ENCODE peak calls at places on chromosomes 6 and 20, in eight cellular contexts. G, L, A, U, W, C, N and D are unnamed samples.

GRCh38 chr6:81023007-81023582 is 729.4 kb downstream of the TENT5A start:
- DNase-seq in G (no peak), L (no peak), A (no peak), U (no peak), W (no peak), C (no peak), N (no peak), D (no peak)

GRCh38 chr20:45950330-45950646 is 15.8 kb downstream of the PCIF1 start:
- DNase-seq in G (no peak), L (no peak), A (no peak), U (no peak), W (no peak), C (no peak), N (no peak), D (no peak)

GRCh38 chr6:157991067-157991432 is 9.4 kb downstream of the SYNJ2 start:
- DNase-seq in G (no peak), L (no peak), A (no peak), U (no peak), W (no peak), C (no peak), N (no peak), D (no peak)

GRCh38 chr6:1496836-1497592 is 107.6 kb downstream of the FOXF2 start:
- DNase-seq in G (no peak), L (no peak), A (no peak), U (no peak), W (no peak), C (no peak), N (no peak), D (no peak)

GRCh38 chr6:152976749-152977148 is 6.1 kb downstream of the FBXO5 start:
- DNase-seq in G (no peak), L (no peak), A (no peak), U (no peak), W (no peak), C (no peak), N (no peak), D (no peak)

GRCh38 chr6:12718025-12718424 is 1.5 kb downstream of the PHACTR1 start:
- DNase-seq in G (no peak), L (no peak), A (no peak), U (no peak), W (no peak), C (no peak), N (no peak), D (no peak)

GRCh38 chr20:41168281-41169183 is 31.2 kb downstream of the PLCG1 start:
- DNase-seq in G (no peak), L (no peak), A (no peak), U (no peak), W (no peak), C (no peak), N (no peak), D (no peak)

GRCh38 chr6:131949909-131950766 is 1.0 kb downstream of the CCN2 start:
- DNase-seq in G (no peak), L (peak), A (peak), U (peak), W (peak), C (peak), N (peak), D (peak)

GRCh38 chr6:133553652-133554051 is 312.5 kb downstream of the EYA4 start:
- DNase-seq in G (no peak), L (peak), A (peak), U (peak), W (peak), C (no peak), N (peak), D (no peak)

GRCh38 chr6:9783567-9783966 is 631.3 kb downstream of the TFAP2A start:
- DNase-seq in G (no peak), L (no peak), A (no peak), U (no peak), W (no peak), C (no peak), N (no peak), D (no peak)

GRCh38 chr6:9456241-9456658 is 958.6 kb downstream of the TFAP2A start:
- DNase-seq in G (no peak), L (no peak), A (no peak), U (no peak), W (no peak), C (no peak), N (no peak), D (no peak)

GRCh38 chr20:63290136-63290676 is 2.8 kb upstream of the COL20A1 start:
- DNase-seq in G (no peak), L (no peak), A (no peak), U (no peak), W (no peak), C (no peak), N (no peak), D (no peak)

GRCh38 chr6:22954749-22955385 is 385.5 kb downstream of the HDGFL1 start:
- DNase-seq in G (no peak), L (no peak), A (no peak), U (no peak), W (no peak), C (no peak), N (no peak), D (no peak)

GRCh38 chr20:8853805-8854338 is 215.0 kb upstream of the PLCB4 start:
- DNase-seq in G (no peak), L (peak), A (peak), U (peak), W (peak), C (no peak), N (peak), D (peak)

GRCh38 chr20:51160011-51160410 is 137.1 kb upstream of the KCNG1 start:
- DNase-seq in G (no peak), L (no peak), A (no peak), U (no peak), W (no peak), C (no peak), N (no peak), D (no peak)

GRCh38 chr6:158040051-158040803 is 58.6 kb downstream of the SYNJ2 start:
- DNase-seq in G (no peak), L (no peak), A (no peak), U (peak), W (no peak), C (no peak), N (peak), D (no peak)

GRCh38 chr6:24883618-24884017 is 52.1 kb downstream of the RIPOR2 start:
- DNase-seq in G (no peak), L (no peak), A (no peak), U (no peak), W (peak), C (no peak), N (no peak), D (no peak)

GRCh38 chr20:11447371-11448100 is 470.2 kb upstream of the BTBD3 start:
- DNase-seq in G (no peak), L (no peak), A (no peak), U (no peak), W (no peak), C (no peak), N (no peak), D (no peak)

GRCh38 chr6:30741789-30742315 is 635 bp downstream of the FLOT1 start:
- DNase-seq in G (no peak), L (no peak), A (no peak), U (no peak), W (no peak), C (no peak), N (no peak), D (no peak)

GRCh38 chr20:45487231-45487635 is 17.7 kb downstream of the WFDC2 start:
- DNase-seq in G (no peak), L (no peak), A (no peak), U (peak), W (no peak), C (no peak), N (peak), D (no peak)

GRCh38 chr20:52959125-52959524 is 13.0 kb upstream of the TSHZ2 start:
- DNase-seq in G (no peak), L (no peak), A (peak), U (peak), W (no peak), C (no peak), N (no peak), D (no peak)

GRCh38 chr20:15937179-15937578 is 636.1 kb downstream of the KIF16B start:
- DNase-seq in G (no peak), L (no peak), A (no peak), U (no peak), W (no peak), C (no peak), N (peak), D (no peak)

GRCh38 chr6:3869632-3870527 is 20.7 kb downstream of the FAM50B start:
- DNase-seq in G (no peak), L (no peak), A (no peak), U (no peak), W (no peak), C (no peak), N (no peak), D (no peak)

GRCh38 chr6:87822011-87822410 is 120.0 kb upstream of the AKIRIN2 start:
- DNase-seq in G (no peak), L (no peak), A (no peak), U (no peak), W (no peak), C (no peak), N (no peak), D (no peak)

GRCh38 chr6:150813993-150814359 is 51.5 kb upstream of the MTHFD1L start:
- DNase-seq in G (no peak), L (no peak), A (no peak), U (no peak), W (peak), C (no peak), N (no peak), D (no peak)

GRCh38 chr6:168099201-168100010 is 20.4 kb upstream of the FRMD1 start:
- DNase-seq in G (no peak), L (no peak), A (no peak), U (peak), W (no peak), C (no peak), N (no peak), D (no peak)

GRCh38 chr6:32085759-32086458 is 23.2 kb downstream of the TNXB start:
- DNase-seq in G (no peak), L (no peak), A (no peak), U (peak), W (no peak), C (no peak), N (no peak), D (no peak)

GRCh38 chr6:43521836-43522235 is 4.9 kb downstream of the POLR1C start:
- DNase-seq in G (no peak), L (no peak), A (peak), U (no peak), W (no peak), C (no peak), N (no peak), D (no peak)

GRCh38 chr20:25310921-25311728 is 63.2 kb downstream of the PYGB start:
- DNase-seq in G (no peak), L (no peak), A (no peak), U (no peak), W (no peak), C (no peak), N (no peak), D (no peak)

GRCh38 chr6:109174911-109175310 is 79.6 kb downstream of the CEP57L1 start:
- DNase-seq in G (no peak), L (no peak), A (no peak), U (no peak), W (no peak), C (no peak), N (no peak), D (no peak)

GRCh38 chr6:149325648-149326236 is 8.2 kb downstream of the TAB2 start:
- DNase-seq in G (no peak), L (no peak), A (no peak), U (no peak), W (no peak), C (no peak), N (no peak), D (no peak)

GRCh38 chr6:73041051-73041450 is 184.2 kb downstream of the KHDC1L start:
- DNase-seq in G (no peak), L (no peak), A (no peak), U (no peak), W (no peak), C (no peak), N (no peak), D (no peak)

GRCh38 chr20:15061955-15062354 is 724.5 kb upstream of the FLRT3 start:
- DNase-seq in G (no peak), L (no peak), A (no peak), U (no peak), W (no peak), C (no peak), N (no peak), D (no peak)

GRCh38 chr6:39882567-39882953 is 51.7 kb downstream of the MOCS1 start:
- DNase-seq in G (no peak), L (peak), A (no peak), U (no peak), W (no peak), C (peak), N (no peak), D (peak)

GRCh38 chr6:165034271-165034741 is 275.1 kb downstream of the C6orf118 start:
- DNase-seq in G (no peak), L (no peak), A (no peak), U (no peak), W (no peak), C (no peak), N (no peak), D (no peak)

GRCh38 chr20:62845818-62846527 is 15.6 kb downstream of the TCFL5 start:
- DNase-seq in G (no peak), L (no peak), A (no peak), U (no peak), W (no peak), C (no peak), N (no peak), D (no peak)